ENCODE peak calls at places on chromosomes 13 and 19, in seven cellular contexts. One of them, this sample, is unnamed.

GRCh38 chr13:107305178-107305577 is 737.2 kb upstream of the ARGLU1 start:
- DNase-seq in fibroblast of mammary gland: no peak
- DNase-seq in HFFc6: no peak
- DNase-seq in HS-5: no peak
- DNase-seq in endothelial cell: no peak
- DNase-seq in activated T-helper 1 cell treated with Interleukin-2 at 50 U/mL for 16 hours: no peak
- DNase-seq in iris pigment epithelial cell: no peak
- DNase-seq in this sample: no peak

GRCh38 chr19:34832581-34833112 is 59.6 kb upstream of the ZNF599 start:
- DNase-seq in fibroblast of mammary gland: no peak
- DNase-seq in HFFc6: no peak
- DNase-seq in HS-5: no peak
- DNase-seq in endothelial cell: no peak
- DNase-seq in activated T-helper 1 cell treated with Interleukin-2 at 50 U/mL for 16 hours: no peak
- DNase-seq in iris pigment epithelial cell: no peak
- DNase-seq in this sample: no peak

GRCh38 chr13:38703255-38703654 is 16.4 kb downstream of the FREM2 start:
- DNase-seq in fibroblast of mammary gland: no peak
- DNase-seq in HFFc6: no peak
- DNase-seq in HS-5: no peak
- DNase-seq in endothelial cell: no peak
- DNase-seq in activated T-helper 1 cell treated with Interleukin-2 at 50 U/mL for 16 hours: no peak
- DNase-seq in iris pigment epithelial cell: no peak
- DNase-seq in this sample: no peak

GRCh38 chr19:8370176-8371010 is 6.4 kb downstream of the ANGPTL4 start:
- DNase-seq in fibroblast of mammary gland: no peak
- DNase-seq in HFFc6: no peak
- DNase-seq in HS-5: no peak
- DNase-seq in endothelial cell: no peak
- DNase-seq in activated T-helper 1 cell treated with Interleukin-2 at 50 U/mL for 16 hours: no peak
- DNase-seq in iris pigment epithelial cell: no peak
- DNase-seq in this sample: no peak

GRCh38 chr19:12825259-12826131 is 8.9 kb downstream of the RTBDN start:
- DNase-seq in fibroblast of mammary gland: no peak
- DNase-seq in HFFc6: no peak
- DNase-seq in HS-5: no peak
- DNase-seq in endothelial cell: peak
- DNase-seq in activated T-helper 1 cell treated with Interleukin-2 at 50 U/mL for 16 hours: no peak
- DNase-seq in iris pigment epithelial cell: no peak
- DNase-seq in this sample: no peak

GRCh38 chr13:42283574-42283973 is 11.6 kb downstream of the AKAP11 start:
- DNase-seq in fibroblast of mammary gland: no peak
- DNase-seq in HFFc6: no peak
- DNase-seq in HS-5: no peak
- DNase-seq in endothelial cell: no peak
- DNase-seq in activated T-helper 1 cell treated with Interleukin-2 at 50 U/mL for 16 hours: no peak
- DNase-seq in iris pigment epithelial cell: no peak
- DNase-seq in this sample: no peak

GRCh38 chr19:38952395-38953165 is 21.8 kb downstream of the MRPS12 start:
- DNase-seq in fibroblast of mammary gland: no peak
- DNase-seq in HFFc6: no peak
- DNase-seq in HS-5: no peak
- DNase-seq in endothelial cell: peak
- DNase-seq in activated T-helper 1 cell treated with Interleukin-2 at 50 U/mL for 16 hours: no peak
- DNase-seq in iris pigment epithelial cell: peak
- DNase-seq in this sample: peak

GRCh38 chr13:75902166-75903104 is 266.3 kb downstream of the LMO7 start:
- DNase-seq in fibroblast of mammary gland: no peak
- DNase-seq in HFFc6: no peak
- DNase-seq in HS-5: no peak
- DNase-seq in endothelial cell: no peak
- DNase-seq in activated T-helper 1 cell treated with Interleukin-2 at 50 U/mL for 16 hours: no peak
- DNase-seq in iris pigment epithelial cell: no peak
- DNase-seq in this sample: no peak

GRCh38 chr19:46082728-46083050 is 41.8 kb downstream of the IGFL3 start:
- DNase-seq in fibroblast of mammary gland: peak
- DNase-seq in HFFc6: peak
- DNase-seq in HS-5: no peak
- DNase-seq in endothelial cell: no peak
- DNase-seq in activated T-helper 1 cell treated with Interleukin-2 at 50 U/mL for 16 hours: no peak
- DNase-seq in iris pigment epithelial cell: peak
- DNase-seq in this sample: no peak

GRCh38 chr13:106139407-106139806 is 396.1 kb downstream of the EFNB2 start:
- DNase-seq in fibroblast of mammary gland: peak
- DNase-seq in HFFc6: no peak
- DNase-seq in HS-5: no peak
- DNase-seq in endothelial cell: no peak
- DNase-seq in activated T-helper 1 cell treated with Interleukin-2 at 50 U/mL for 16 hours: no peak
- DNase-seq in iris pigment epithelial cell: peak
- DNase-seq in this sample: no peak

GRCh38 chr19:8390617-8390981 is 439 bp downstream of the RAB11B start:
- DNase-seq in fibroblast of mammary gland: peak
- DNase-seq in HFFc6: peak
- DNase-seq in HS-5: peak
- DNase-seq in endothelial cell: peak
- DNase-seq in activated T-helper 1 cell treated with Interleukin-2 at 50 U/mL for 16 hours: peak
- DNase-seq in iris pigment epithelial cell: peak
- DNase-seq in this sample: peak

GRCh38 chr13:33194820-33195692 is 90.5 kb downstream of the STARD13 start:
- DNase-seq in fibroblast of mammary gland: peak
- DNase-seq in HFFc6: peak
- DNase-seq in HS-5: no peak
- DNase-seq in endothelial cell: no peak
- DNase-seq in activated T-helper 1 cell treated with Interleukin-2 at 50 U/mL for 16 hours: no peak
- DNase-seq in iris pigment epithelial cell: peak
- DNase-seq in this sample: peak

GRCh38 chr19:5338661-5339469 is 1.7 kb downstream of the PTPRS start:
- DNase-seq in fibroblast of mammary gland: no peak
- DNase-seq in HFFc6: no peak
- DNase-seq in HS-5: no peak
- DNase-seq in endothelial cell: no peak
- DNase-seq in activated T-helper 1 cell treated with Interleukin-2 at 50 U/mL for 16 hours: no peak
- DNase-seq in iris pigment epithelial cell: no peak
- DNase-seq in this sample: peak

GRCh38 chr13:20340759-20341161 is 108.6 kb upstream of the GJB6 start:
- DNase-seq in fibroblast of mammary gland: peak
- DNase-seq in HFFc6: no peak
- DNase-seq in HS-5: no peak
- DNase-seq in endothelial cell: no peak
- DNase-seq in activated T-helper 1 cell treated with Interleukin-2 at 50 U/mL for 16 hours: no peak
- DNase-seq in iris pigment epithelial cell: no peak
- DNase-seq in this sample: no peak

GRCh38 chr19:49081273-49081672 is 4.0 kb upstream of the SNRNP70 start:
- DNase-seq in fibroblast of mammary gland: no peak
- DNase-seq in HFFc6: no peak
- DNase-seq in HS-5: no peak
- DNase-seq in endothelial cell: no peak
- DNase-seq in activated T-helper 1 cell treated with Interleukin-2 at 50 U/mL for 16 hours: no peak
- DNase-seq in iris pigment epithelial cell: no peak
- DNase-seq in this sample: no peak

GRCh38 chr13:96388598-96388997 is 298.7 kb downstream of the HS6ST3 start:
- DNase-seq in fibroblast of mammary gland: no peak
- DNase-seq in HFFc6: no peak
- DNase-seq in HS-5: no peak
- DNase-seq in endothelial cell: no peak
- DNase-seq in activated T-helper 1 cell treated with Interleukin-2 at 50 U/mL for 16 hours: no peak
- DNase-seq in iris pigment epithelial cell: no peak
- DNase-seq in this sample: no peak

GRCh38 chr13:73842621-73843020 is 291.6 kb downstream of the KLF12 start:
- DNase-seq in fibroblast of mammary gland: no peak
- DNase-seq in HFFc6: no peak
- DNase-seq in HS-5: no peak
- DNase-seq in endothelial cell: no peak
- DNase-seq in activated T-helper 1 cell treated with Interleukin-2 at 50 U/mL for 16 hours: no peak
- DNase-seq in iris pigment epithelial cell: peak
- DNase-seq in this sample: no peak

GRCh38 chr13:27933580-27934328 is 14.0 kb downstream of the PDX1 start:
- DNase-seq in fibroblast of mammary gland: no peak
- DNase-seq in HFFc6: no peak
- DNase-seq in HS-5: no peak
- DNase-seq in endothelial cell: no peak
- DNase-seq in activated T-helper 1 cell treated with Interleukin-2 at 50 U/mL for 16 hours: no peak
- DNase-seq in iris pigment epithelial cell: no peak
- DNase-seq in this sample: no peak

This sample was measured in B cell.